ENCODE peak calls at places on chromosomes 11 and 22, in eight cellular contexts. L, P, F, X, E, I, B and W are unnamed samples.
A peak's percentile ranks its signal among the peaks of the same experiment; 100 is the strongest.

GRCh38 chr11:47495856-47496217 is 46.9 kb upstream of the RAPSN start:
- DNase-seq in E (no peak), P (no peak), F (no peak), B (no peak), L (no peak), X (no peak), I (no peak), W (no peak)

GRCh38 chr11:103295704-103296103 is 186.5 kb downstream of the DYNC2H1 start:
- DNase-seq in F (peak; percentile 32), L (no peak), I (no peak), X (no peak), B (no peak), E (no peak), P (no peak), W (no peak)

GRCh38 chr22:21989049-21989448 is 6.5 kb upstream of the TOP3B start:
- DNase-seq in P (no peak), L (no peak), B (no peak), X (no peak), I (no peak), E (no peak), F (no peak), W (no peak)

GRCh38 chr22:32206774-32207758 is 2.2 kb upstream of the RFPL2 start:
- DNase-seq in I (peak; percentile 7), X (peak; percentile 87), L (peak; percentile 54), F (peak; percentile 56), P (peak; percentile 22), E (no peak), B (no peak), W (no peak)

GRCh38 chr22:19143967-19144400 is 467 bp downstream of the ESS2 start:
- DNase-seq in X (no peak), F (no peak), P (no peak), E (no peak), I (no peak), L (peak; percentile 47), B (peak; percentile 51), W (no peak)

GRCh38 chr11:65454311-65454695 is 31.7 kb downstream of the NEAT1 start:
- DNase-seq in B (no peak), X (no peak), E (no peak), L (no peak), P (no peak), F (no peak), I (peak; percentile 44), W (no peak)

GRCh38 chr11:2771758-2772466 is 72.1 kb upstream of the KCNQ1OT1 start:
- DNase-seq in L (no peak), X (peak; percentile 20), F (no peak), I (no peak), B (peak; percentile 4), E (peak; percentile 37), P (no peak), W (peak; percentile 3)

GRCh38 chr11:18527512-18527911 is 770 bp upstream of the TSG101 start:
- DNase-seq in F (no peak), L (peak; percentile 16), I (peak; percentile 23), B (no peak), X (no peak), E (no peak), P (no peak), W (no peak)

GRCh38 chr11:108135845-108136599 is 14.7 kb downstream of the ACAT1 start:
- DNase-seq in F (no peak), E (no peak), I (peak; percentile 27), B (no peak), P (no peak), X (no peak), L (peak; percentile 49), W (no peak)

GRCh38 chr11:92828576-92828975 is 140.9 kb upstream of the MTNR1B start:
- DNase-seq in X (no peak), L (no peak), B (no peak), F (no peak), P (peak; percentile 10), I (no peak), E (no peak), W (no peak)

GRCh38 chr11:110059706-110060430 is 33.3 kb upstream of the ZC3H12C start:
- DNase-seq in X (no peak), B (no peak), I (peak; percentile 15), F (no peak), E (no peak), L (no peak), P (no peak), W (no peak)

GRCh38 chr11:34754171-34754823 is 133.4 kb downstream of the EHF start:
- DNase-seq in I (no peak), E (no peak), B (no peak), P (no peak), X (no peak), L (no peak), F (no peak), W (no peak)

GRCh38 chr11:130691581-130691980 is 224.7 kb downstream of the SNX19 start:
- DNase-seq in X (no peak), B (no peak), F (no peak), I (no peak), E (no peak), P (no peak), L (no peak), W (no peak)

DNA sequence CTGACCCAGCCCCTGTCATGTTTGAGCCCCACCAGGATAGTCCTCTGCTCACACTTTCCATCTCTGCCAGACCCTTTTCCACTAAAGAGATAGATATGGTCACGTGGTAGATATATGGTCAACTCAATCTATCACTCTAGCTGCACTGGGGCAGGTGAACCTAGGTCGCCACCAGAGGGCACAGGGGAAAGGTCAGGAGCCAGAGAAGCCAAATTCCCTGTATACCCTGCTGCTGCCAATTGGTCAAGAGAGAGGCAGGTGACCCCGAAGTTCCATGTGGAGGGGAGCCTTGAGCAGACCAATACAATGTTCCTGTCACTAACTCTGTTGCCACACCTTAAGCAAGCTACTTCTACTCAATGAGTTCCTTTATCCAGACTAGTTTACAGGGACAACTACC is 101.1 kb upstream of the GALNT18 start:
- DNase-seq in E (no peak), L (no peak), I (no peak), B (no peak), F (no peak), X (peak; percentile 37), P (no peak), W (no peak)
- TF ChIP-seq CTCF in E (no peak), L (no peak), I (no peak), B (no peak), F (no peak), X (peak; percentile 49), P (no peak), W (no peak)

DNA sequence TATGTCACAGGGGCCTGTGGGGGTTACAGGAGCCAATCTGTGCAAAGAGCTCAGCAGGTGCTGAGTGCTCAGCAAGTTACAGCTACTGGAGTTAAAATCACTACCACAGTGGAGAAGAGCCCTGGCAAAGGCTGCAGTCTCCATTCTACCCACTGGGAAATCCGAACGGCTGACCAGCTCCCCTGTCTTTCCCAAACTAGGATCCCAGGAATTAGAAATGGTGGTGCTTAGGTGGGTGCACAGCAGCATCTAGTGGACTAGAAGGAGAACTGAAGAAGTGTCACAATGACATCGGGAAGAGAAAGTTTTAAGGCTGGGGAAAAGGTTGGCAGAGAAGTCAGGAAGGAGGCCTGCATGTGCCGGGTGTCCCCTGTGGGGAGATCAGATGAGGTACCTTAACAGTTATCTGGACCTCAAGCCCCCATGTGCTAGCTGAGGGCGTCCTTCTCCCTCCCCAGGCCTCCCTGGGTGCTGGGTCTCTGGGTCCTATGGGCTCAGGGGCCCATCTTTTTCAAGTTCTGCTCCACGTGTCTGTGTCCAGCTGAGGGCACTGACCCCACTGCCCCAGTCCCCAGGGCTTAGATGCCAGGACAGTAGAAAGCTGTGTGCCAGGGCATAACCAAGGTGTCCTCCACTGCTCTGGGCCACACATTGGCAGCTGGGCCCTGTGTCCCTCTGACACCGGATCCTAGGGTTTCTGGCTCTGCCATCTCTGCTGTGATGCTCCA is 1.9 kb downstream of the PIWIL3 start:
- DNase-seq in I (peak; percentile 29), B (no peak), L (no peak), E (no peak), X (peak; percentile 79), P (peak; percentile 14), F (peak; percentile 61), W (no peak)
- TF ChIP-seq CTCF in I (peak; percentile 71), B (no peak), L (peak; percentile 12), E (no peak), X (peak; percentile 82), P (peak; percentile 63), F (peak; percentile 79), W (no peak)

GRCh38 chr11:77370217-77370616 is 68.7 kb upstream of the GDPD4 start:
- DNase-seq in I (no peak), E (no peak), P (no peak), F (no peak), B (no peak), L (no peak), X (no peak), W (no peak)
- TF ChIP-seq CTCF in I (no peak), E (no peak), P (no peak), F (no peak), B (no peak), L (peak; percentile 2), X (peak; percentile 35), W (no peak)

GRCh38 chr11:14306481-14306880 is 52.5 kb downstream of the RRAS2 start:
- DNase-seq in I (no peak), X (peak; percentile 45), E (no peak), P (no peak), L (no peak), F (no peak), B (no peak), W (no peak)
- TF ChIP-seq CTCF in I (no peak), X (peak; percentile 60), E (no peak), P (no peak), L (peak; percentile 14), F (peak; percentile 15), B (no peak), W (no peak)

GRCh38 chr11:75579841-75580240 is 17.8 kb downstream of the SERPINH1 start:
- DNase-seq in F (no peak), P (no peak), I (no peak), B (no peak), E (no peak), X (no peak), L (no peak), W (no peak)

GRCh38 chr11:75583710-75584658 is 21.9 kb downstream of the SERPINH1 start:
- DNase-seq in F (no peak), B (no peak), P (peak; percentile 56), X (peak; percentile 82), L (no peak), E (no peak), I (peak; percentile 74), W (no peak)

GRCh38 chr11:75585271-75585670 is 23.2 kb downstream of the SERPINH1 start:
- DNase-seq in B (no peak), L (no peak), F (no peak), P (no peak), X (no peak), E (no peak), I (no peak), W (no peak)

GRCh38 chr11:75582461-75582934 is 20.4 kb downstream of the SERPINH1 start:
- DNase-seq in P (no peak), I (no peak), L (no peak), E (no peak), X (no peak), F (no peak), B (no peak), W (no peak)

GRCh38 chr11:75582935-75583709 is 21.1 kb downstream of the SERPINH1 start:
- DNase-seq in L (peak; percentile 54), P (peak; percentile 80), B (peak; percentile 42), I (peak; percentile 69), F (no peak), E (no peak), X (peak; percentile 80), W (peak; percentile 63)
- TF ChIP-seq CTCF in L (peak; percentile 14), P (peak; percentile 40), B (no peak), I (peak; percentile 39), F (peak; percentile 32), E (peak; percentile 22), X (peak; percentile 60), W (no peak)